ENCODE peak calls at places on chromosomes 7 and 10, in seven cellular contexts. F, Y, Z, R, M, O and C are unnamed samples.

GRCh38 chr10:126634915-126635314 is 35.6 kb downstream of the C10orf90 start:
- DNase-seq in F (no peak), Y (no peak), Z (no peak), R (no peak), M (no peak), O (no peak), C (peak)

GRCh38 chr7:47478926-47479791 is 102.8 kb downstream of the TNS3 start:
- DNase-seq in F (no peak), Y (no peak), Z (no peak), R (no peak), M (no peak), O (no peak), C (no peak)

GRCh38 chr7:151053091-151053490 is 4.6 kb downstream of the CDK5 start:
- DNase-seq in F (no peak), Y (no peak), Z (no peak), R (no peak), M (no peak), O (no peak), C (no peak)

GRCh38 chr7:157464111-157464970 is 127.5 kb downstream of the DNAJB6 start:
- DNase-seq in F (no peak), Y (no peak), Z (no peak), R (no peak), M (no peak), O (no peak), C (no peak)

GRCh38 chr7:123047955-123048354 is 52.5 kb upstream of the TAS2R16 start:
- DNase-seq in F (no peak), Y (no peak), Z (no peak), R (no peak), M (no peak), O (no peak), C (no peak)

GRCh38 chr10:116521424-116522305 is 24.1 kb upstream of the PNLIP start:
- DNase-seq in F (peak), Y (no peak), Z (peak), R (peak), M (peak), O (peak), C (peak)

GRCh38 chr10:130807096-130807495 is 504.4 kb downstream of the TCERG1L start:
- DNase-seq in F (no peak), Y (no peak), Z (no peak), R (no peak), M (no peak), O (no peak), C (no peak)

GRCh38 chr7:45101748-45102147 is 9.7 kb downstream of the TBRG4 start:
- DNase-seq in F (no peak), Y (no peak), Z (no peak), R (no peak), M (no peak), O (no peak), C (no peak)

GRCh38 chr7:140327261-140327661 is 71.1 kb downstream of the SLC37A3 start:
- DNase-seq in F (no peak), Y (no peak), Z (no peak), R (no peak), M (no peak), O (no peak), C (no peak)

GRCh38 chr10:111206521-111206920 is 129.7 kb downstream of the ADRA2A start:
- DNase-seq in F (no peak), Y (no peak), Z (no peak), R (no peak), M (no peak), O (no peak), C (no peak)

GRCh38 chr10:130957978-130958377 is 353.5 kb downstream of the TCERG1L start:
- DNase-seq in F (no peak), Y (no peak), Z (no peak), R (no peak), M (no peak), O (no peak), C (no peak)

GRCh38 chr7:40043164-40043563 is 91.3 kb downstream of the MPLKIP start:
- DNase-seq in F (no peak), Y (no peak), Z (no peak), R (no peak), M (no peak), O (no peak), C (no peak)

GRCh38 chr7:983182-984071 is 446 bp downstream of the CYP2W1 start:
- DNase-seq in F (no peak), Y (no peak), Z (no peak), R (no peak), M (no peak), O (no peak), C (no peak)

GRCh38 chr7:48548667-48549066 is 375.7 kb upstream of the CDC14C start:
- DNase-seq in F (no peak), Y (no peak), Z (no peak), R (no peak), M (no peak), O (no peak), C (no peak)

GRCh38 chr7:108057951-108058391 is 55.0 kb upstream of the LAMB1 start:
- DNase-seq in F (no peak), Y (no peak), Z (no peak), R (no peak), M (no peak), O (no peak), C (peak)

GRCh38 chr7:120060875-120061274 is 212.1 kb upstream of the KCND2 start:
- DNase-seq in F (no peak), Y (no peak), Z (no peak), R (no peak), M (no peak), O (no peak), C (no peak)

GRCh38 chr7:39952791-39953190 is 2.7 kb downstream of the CDK13 start:
- DNase-seq in F (no peak), Y (no peak), Z (no peak), R (peak), M (no peak), O (peak), C (no peak)

GRCh38 chr7:123666492-123666891 is 10.8 kb downstream of the LMOD2 start:
- DNase-seq in F (no peak), Y (no peak), Z (no peak), R (no peak), M (no peak), O (no peak), C (no peak)

GRCh38 chr10:77146937-77147336 is 490.7 kb downstream of the KCNMA1 start:
- DNase-seq in F (no peak), Y (no peak), Z (no peak), R (no peak), M (no peak), O (no peak), C (no peak)

GRCh38 chr10:75651452-75651851 is 220.0 kb downstream of the LRMDA start:
- DNase-seq in F (no peak), Y (no peak), Z (peak), R (peak), M (no peak), O (no peak), C (no peak)

GRCh38 chr10:16967000-16967865 is 150.0 kb upstream of the RSU1 start:
- DNase-seq in F (peak), Y (no peak), Z (no peak), R (peak), M (peak), O (peak), C (no peak)

GRCh38 chr10:94677691-94678090 is 5.8 kb upstream of the CYP2C18 start:
- DNase-seq in F (no peak), Y (no peak), Z (peak), R (no peak), M (no peak), O (no peak), C (no peak)

GRCh38 chr7:460374-461117 is 59.1 kb downstream of the PDGFA start:
- DNase-seq in F (no peak), Y (no peak), Z (no peak), R (peak), M (no peak), O (peak), C (no peak)

GRCh38 chr10:85100495-85100894 is 772.1 kb downstream of the CCSER2 start:
- DNase-seq in F (no peak), Y (no peak), Z (no peak), R (no peak), M (peak), O (no peak), C (no peak)

GRCh38 chr7:38975944-38976392 is 1.7 kb upstream of the POU6F2 start:
- DNase-seq in F (no peak), Y (no peak), Z (peak), R (no peak), M (no peak), O (no peak), C (no peak)

GRCh38 chr10:17101910-17102266 is 27.7 kb downstream of the CUBN start:
- DNase-seq in F (no peak), Y (no peak), Z (no peak), R (no peak), M (no peak), O (no peak), C (no peak)

GRCh38 chr7:107972075-107972482 is 30.9 kb downstream of the LAMB1 start:
- DNase-seq in F (peak), Y (no peak), Z (no peak), R (peak), M (no peak), O (peak), C (no peak)

GRCh38 chr7:148962823-148963582 is 65.3 kb downstream of the PDIA4 start:
- DNase-seq in F (peak), Y (no peak), Z (peak), R (peak), M (peak), O (peak), C (no peak)

GRCh38 chr10:29277296-29277695 is 11.6 kb upstream of the LYZL1 start:
- DNase-seq in F (no peak), Y (no peak), Z (no peak), R (no peak), M (no peak), O (no peak), C (no peak)

GRCh38 chr7:102236592-102237287 is 49.9 kb upstream of the SH2B2 start:
- DNase-seq in F (peak), Y (no peak), Z (peak), R (peak), M (peak), O (peak), C (no peak)
- TF ChIP-seq CTCF in F (peak), Y (peak), Z (peak), R (peak), M (peak), O (peak), C (peak)

GRCh38 chr7:4740796-4741195 is 34.6 kb upstream of the AP5Z1 start:
- DNase-seq in F (no peak), Y (no peak), Z (no peak), R (no peak), M (no peak), O (no peak), C (no peak)

GRCh38 chr7:4742051-4742573 is 33.3 kb upstream of the AP5Z1 start:
- DNase-seq in F (no peak), Y (no peak), Z (no peak), R (no peak), M (no peak), O (peak), C (no peak)

GRCh38 chr7:4739528-4739992 is 35.9 kb upstream of the AP5Z1 start:
- DNase-seq in F (no peak), Y (no peak), Z (no peak), R (peak), M (peak), O (peak), C (no peak)

GRCh38 chr7:4737300-4737699 is 38.1 kb upstream of the AP5Z1 start:
- DNase-seq in F (no peak), Y (no peak), Z (no peak), R (no peak), M (no peak), O (no peak), C (no peak)

GRCh38 chr7:4738711-4739527 is 36.5 kb upstream of the AP5Z1 start:
- DNase-seq in F (no peak), Y (no peak), Z (peak), R (peak), M (peak), O (peak), C (peak)
- H3K4me3 ChIP-seq in F (peak), Y (no peak), Z (no peak), R (no peak), M (peak), O (no peak), C (peak)

GRCh38 chr10:101224910-101225823 is 4.1 kb downstream of the LBX1 start:
- DNase-seq in F (no peak), Y (no peak), Z (peak), R (no peak), M (no peak), O (no peak), C (no peak)
- TF ChIP-seq CTCF in F (no peak), Y (no peak), Z (peak), R (no peak), M (no peak), O (no peak), C (no peak)

GRCh38 chr10:6763417-6763816 is 183.3 kb upstream of the PRKCQ start:
- DNase-seq in F (no peak), Y (no peak), Z (peak), R (no peak), M (no peak), O (no peak), C (no peak)

GRCh38 chr10:6769704-6770417 is 189.8 kb upstream of the PRKCQ start:
- DNase-seq in F (no peak), Y (no peak), Z (no peak), R (no peak), M (no peak), O (no peak), C (no peak)

GRCh38 chr10:6766480-6766879 is 186.4 kb upstream of the PRKCQ start:
- DNase-seq in F (no peak), Y (no peak), Z (no peak), R (no peak), M (no peak), O (no peak), C (no peak)

GRCh38 chr10:6770846-6771245 is 190.8 kb upstream of the PRKCQ start:
- DNase-seq in F (no peak), Y (no peak), Z (no peak), R (peak), M (peak), O (no peak), C (no peak)

DNA sequence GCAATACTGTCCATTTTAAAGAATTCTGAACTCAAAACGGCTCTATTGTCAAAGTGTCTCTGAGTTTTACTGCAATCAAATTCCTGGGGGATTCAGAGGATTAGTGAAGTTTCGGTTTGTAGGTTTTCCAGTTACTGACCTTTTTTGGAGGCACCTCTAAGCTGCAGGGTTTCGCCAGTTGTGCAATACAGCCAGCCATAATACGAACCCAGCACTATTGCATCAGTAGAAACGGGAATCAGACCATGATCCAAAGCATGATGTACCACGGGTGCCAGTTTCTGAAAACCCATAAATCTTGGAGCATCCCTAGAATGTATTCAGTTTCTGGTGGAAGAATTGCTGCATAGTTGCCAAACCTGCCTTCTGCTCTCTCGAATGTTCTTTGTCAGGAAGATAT is 186.0 kb upstream of the PRKCQ start:
- DNase-seq in F (no peak), Y (peak), Z (no peak), R (peak), M (no peak), O (peak), C (no peak)
- H3K4me3 ChIP-seq in F (no peak), Y (no peak), Z (no peak), R (no peak), M (no peak), O (no peak), C (no peak)

DNA sequence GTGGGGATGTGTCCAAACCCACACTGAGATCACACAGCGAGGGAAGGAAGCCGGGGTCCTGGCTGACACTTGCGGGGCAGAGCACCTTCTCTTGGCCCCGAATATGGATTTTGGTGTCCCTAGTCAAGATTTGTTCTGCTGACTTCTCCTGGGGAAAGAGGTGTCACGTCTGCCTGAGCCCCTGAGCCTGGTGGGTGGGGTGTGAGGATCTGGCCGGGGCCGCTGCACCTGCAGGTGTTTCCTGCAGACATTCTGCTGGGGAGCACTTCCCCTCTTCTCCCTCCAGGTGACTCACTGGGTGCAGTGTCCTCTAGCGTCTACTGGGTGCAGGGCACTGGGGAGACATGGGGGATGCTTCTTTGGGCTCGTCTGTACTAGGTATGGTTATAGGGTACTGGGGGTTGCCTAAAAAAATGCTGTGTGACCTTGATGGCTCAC is 99.2 kb downstream of the GRK5 start:
- DNase-seq in F (no peak), Y (no peak), Z (no peak), R (no peak), M (no peak), O (no peak), C (no peak)
- TF ChIP-seq CTCF in F (peak), Y (no peak), Z (no peak), R (peak), M (peak), O (peak), C (peak)

GRCh38 chr10:71216751-71217265 is 4.4 kb downstream of the UNC5B start:
- DNase-seq in F (no peak), Y (no peak), Z (no peak), R (peak), M (no peak), O (no peak), C (no peak)

GRCh38 chr10:71219918-71220688 is 7.7 kb downstream of the UNC5B start:
- DNase-seq in F (no peak), Y (no peak), Z (no peak), R (no peak), M (no peak), O (no peak), C (no peak)

GRCh38 chr10:71217266-71218045 is 5.1 kb downstream of the UNC5B start:
- DNase-seq in F (no peak), Y (no peak), Z (peak), R (peak), M (no peak), O (no peak), C (no peak)

GRCh38 chr10:71218833-71219120 is 6.4 kb downstream of the UNC5B start:
- DNase-seq in F (no peak), Y (no peak), Z (no peak), R (no peak), M (no peak), O (no peak), C (no peak)

DNA sequence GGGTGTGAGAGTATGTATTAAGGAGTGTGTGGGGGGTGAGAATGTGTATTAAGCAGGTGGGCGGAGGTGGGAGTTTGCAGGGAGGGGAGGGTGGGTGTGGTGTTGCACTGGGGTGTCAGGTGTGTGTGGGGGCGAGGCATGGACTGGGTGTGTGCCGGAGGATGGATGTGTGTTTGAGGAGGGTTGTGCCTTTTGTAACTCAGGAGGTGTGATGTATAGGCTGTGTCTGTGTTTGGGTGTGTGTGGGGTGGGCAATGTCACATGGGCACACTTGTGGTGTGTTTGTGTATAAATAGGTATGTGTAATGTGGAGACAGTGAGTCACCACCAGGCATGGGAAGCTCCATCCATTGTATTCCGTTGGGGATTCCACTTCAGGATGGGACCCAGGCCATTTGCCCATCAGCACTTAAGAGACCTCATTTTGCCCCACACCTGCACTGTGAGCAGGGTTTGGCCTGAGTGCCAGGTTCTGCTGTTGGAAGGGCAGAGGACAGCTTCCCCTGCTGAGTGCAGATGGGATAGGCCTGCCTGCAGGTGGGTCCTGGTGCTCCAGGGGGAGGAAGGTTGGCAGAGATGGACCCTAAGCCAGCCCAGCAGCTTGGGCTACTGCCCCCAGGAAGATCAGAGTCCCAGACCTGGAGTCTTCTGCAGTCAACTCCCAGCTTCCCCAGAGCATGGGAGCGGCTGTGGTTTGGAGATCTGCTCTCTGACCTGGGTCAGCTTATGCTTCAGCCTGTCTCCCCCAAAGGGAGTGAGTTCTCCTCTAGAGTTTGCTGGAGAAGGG is 5.9 kb downstream of the UNC5B start:
- DNase-seq in F (no peak), Y (no peak), Z (no peak), R (peak), M (no peak), O (no peak), C (no peak)
- H3K4me3 ChIP-seq in F (peak), Y (peak), Z (peak), R (peak), M (peak), O (peak), C (peak)

DNA sequence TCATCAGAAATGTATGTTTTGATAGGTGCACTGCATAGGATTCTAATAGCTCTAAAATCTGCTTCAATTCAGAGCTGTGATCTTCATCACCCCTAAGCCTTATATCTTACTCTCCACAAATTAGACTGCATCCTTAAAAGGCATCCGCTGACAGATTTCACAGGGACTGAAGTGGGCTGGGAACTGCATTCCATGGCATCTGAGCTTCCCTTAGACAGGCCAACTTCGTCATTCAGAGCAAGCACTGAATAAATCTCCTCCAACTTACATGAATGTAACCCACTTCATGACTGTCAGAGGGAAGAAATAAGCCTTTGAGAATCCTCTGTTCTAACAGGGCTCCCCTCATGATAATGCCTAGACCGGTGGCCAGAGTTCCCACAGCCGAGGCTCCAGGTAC is 71.3 kb downstream of the SFMBT2 start:
- DNase-seq in F (no peak), Y (no peak), Z (no peak), R (no peak), M (no peak), O (no peak), C (no peak)
- TF ChIP-seq CTCF in F (no peak), Y (no peak), Z (no peak), R (no peak), M (no peak), O (no peak), C (no peak)